ENCODE peak calls at places on chromosome 21, in ten cellular contexts. One of them, this sample, is unnamed.

GRCh38 chr21:35090403-35090802 is 41.3 kb upstream of the RUNX1 start:
- DNase-seq in body of pancreas: no peak
- DNase-seq in HL-60: no peak
- DNase-seq in dorsolateral prefrontal cortex: no peak
- DNase-seq in adrenal gland: no peak
- DNase-seq in IMR-90: no peak
- DNase-seq in heart left ventricle: no peak
- DNase-seq in RWPE2: no peak
- DNase-seq in OCI-LY7: no peak
- DNase-seq in HCT116: no peak
- DNase-seq in this sample: no peak

GRCh38 chr21:31612889-31613785 is 46.4 kb upstream of the SOD1 start:
- DNase-seq in HCT116: no peak
- DNase-seq in HL-60: no peak
- DNase-seq in RWPE2: no peak
- DNase-seq in IMR-90: peak
- DNase-seq in body of pancreas: no peak
- DNase-seq in OCI-LY7: no peak
- DNase-seq in dorsolateral prefrontal cortex: no peak
- DNase-seq in heart left ventricle: no peak
- DNase-seq in adrenal gland: no peak
- DNase-seq in this sample: no peak

GRCh38 chr21:36792505-36792967 is 93.6 kb downstream of the SIM2 start:
- DNase-seq in OCI-LY7: no peak
- DNase-seq in adrenal gland: no peak
- DNase-seq in IMR-90: peak
- DNase-seq in RWPE2: no peak
- DNase-seq in HL-60: no peak
- DNase-seq in HCT116: no peak
- DNase-seq in heart left ventricle: no peak
- DNase-seq in dorsolateral prefrontal cortex: no peak
- DNase-seq in body of pancreas: no peak
- DNase-seq in this sample: no peak

GRCh38 chr21:23951251-23951650 is 1656.0 kb downstream of the MRPL39 start:
- DNase-seq in HL-60: no peak
- DNase-seq in HCT116: no peak
- DNase-seq in OCI-LY7: no peak
- DNase-seq in RWPE2: no peak
- DNase-seq in heart left ventricle: no peak
- DNase-seq in body of pancreas: no peak
- DNase-seq in dorsolateral prefrontal cortex: no peak
- DNase-seq in adrenal gland: no peak
- DNase-seq in IMR-90: peak
- DNase-seq in this sample: no peak

GRCh38 chr21:40556442-40556968 is 290.5 kb downstream of the DSCAM start:
- DNase-seq in heart left ventricle: no peak
- DNase-seq in HCT116: no peak
- DNase-seq in RWPE2: no peak
- DNase-seq in adrenal gland: no peak
- DNase-seq in dorsolateral prefrontal cortex: no peak
- DNase-seq in body of pancreas: no peak
- DNase-seq in OCI-LY7: no peak
- DNase-seq in HL-60: no peak
- DNase-seq in IMR-90: no peak
- DNase-seq in this sample: no peak

GRCh38 chr21:46459356-46460112 is 843 bp downstream of the DIP2A start:
- DNase-seq in OCI-LY7: peak
- DNase-seq in IMR-90: peak
- DNase-seq in heart left ventricle: peak
- DNase-seq in body of pancreas: peak
- DNase-seq in RWPE2: no peak
- DNase-seq in dorsolateral prefrontal cortex: peak
- DNase-seq in HCT116: no peak
- DNase-seq in adrenal gland: peak
- DNase-seq in HL-60: no peak
- DNase-seq in this sample: no peak

GRCh38 chr21:34944015-34944755 is 104.9 kb downstream of the RUNX1 start:
- DNase-seq in adrenal gland: no peak
- DNase-seq in OCI-LY7: no peak
- DNase-seq in dorsolateral prefrontal cortex: no peak
- DNase-seq in HL-60: no peak
- DNase-seq in heart left ventricle: no peak
- DNase-seq in RWPE2: no peak
- DNase-seq in HCT116: no peak
- DNase-seq in body of pancreas: no peak
- DNase-seq in IMR-90: no peak
- DNase-seq in this sample: no peak

GRCh38 chr21:15003463-15004135 is 61.2 kb downstream of the NRIP1 start:
- DNase-seq in adrenal gland: peak
- DNase-seq in IMR-90: no peak
- DNase-seq in HL-60: no peak
- DNase-seq in RWPE2: no peak
- DNase-seq in body of pancreas: no peak
- DNase-seq in HCT116: no peak
- DNase-seq in OCI-LY7: no peak
- DNase-seq in heart left ventricle: peak
- DNase-seq in dorsolateral prefrontal cortex: no peak
- DNase-seq in this sample: no peak

GRCh38 chr21:30541764-30542163 is at the start of gene KRTAP19-6:
- DNase-seq in body of pancreas: no peak
- DNase-seq in HCT116: no peak
- DNase-seq in adrenal gland: no peak
- DNase-seq in heart left ventricle: no peak
- DNase-seq in RWPE2: no peak
- DNase-seq in HL-60: no peak
- DNase-seq in dorsolateral prefrontal cortex: no peak
- DNase-seq in IMR-90: no peak
- DNase-seq in OCI-LY7: no peak
- DNase-seq in this sample: no peak

GRCh38 chr21:33936221-33937038 is 20.8 kb upstream of the ATP5PO start:
- DNase-seq in HCT116: no peak
- DNase-seq in HL-60: no peak
- DNase-seq in RWPE2: no peak
- DNase-seq in heart left ventricle: no peak
- DNase-seq in dorsolateral prefrontal cortex: no peak
- DNase-seq in IMR-90: no peak
- DNase-seq in OCI-LY7: no peak
- DNase-seq in adrenal gland: no peak
- DNase-seq in body of pancreas: no peak
- DNase-seq in this sample: no peak

GRCh38 chr21:35208810-35209517 is 159.9 kb upstream of the RUNX1 start:
- DNase-seq in HL-60: no peak
- DNase-seq in heart left ventricle: peak
- DNase-seq in IMR-90: peak
- DNase-seq in body of pancreas: no peak
- DNase-seq in HCT116: no peak
- DNase-seq in dorsolateral prefrontal cortex: no peak
- DNase-seq in adrenal gland: no peak
- DNase-seq in RWPE2: no peak
- DNase-seq in OCI-LY7: no peak
- DNase-seq in this sample: no peak

GRCh38 chr21:32604484-32604883 is 7.7 kb downstream of the CFAP298 start:
- DNase-seq in OCI-LY7: no peak
- DNase-seq in body of pancreas: no peak
- DNase-seq in heart left ventricle: no peak
- DNase-seq in dorsolateral prefrontal cortex: no peak
- DNase-seq in HCT116: no peak
- DNase-seq in adrenal gland: no peak
- DNase-seq in HL-60: no peak
- DNase-seq in IMR-90: no peak
- DNase-seq in RWPE2: no peak
- DNase-seq in this sample: no peak

GRCh38 chr21:45293214-45293725 is 5.6 kb upstream of the POFUT2 start:
- DNase-seq in body of pancreas: no peak
- DNase-seq in dorsolateral prefrontal cortex: no peak
- DNase-seq in IMR-90: no peak
- DNase-seq in OCI-LY7: no peak
- DNase-seq in heart left ventricle: peak
- DNase-seq in RWPE2: no peak
- DNase-seq in HCT116: no peak
- DNase-seq in HL-60: no peak
- DNase-seq in adrenal gland: peak
- DNase-seq in this sample: no peak
- H3K4me3 ChIP-seq in body of pancreas: no peak
- H3K4me3 ChIP-seq in dorsolateral prefrontal cortex: no peak
- H3K4me3 ChIP-seq in IMR-90: no peak
- H3K4me3 ChIP-seq in OCI-LY7: no peak
- H3K4me3 ChIP-seq in heart left ventricle: no peak
- H3K4me3 ChIP-seq in RWPE2: no peak
- H3K4me3 ChIP-seq in HCT116: no peak
- H3K4me3 ChIP-seq in HL-60: no peak
- H3K4me3 ChIP-seq in adrenal gland: no peak
- H3K4me3 ChIP-seq in this sample: no peak

GRCh38 chr21:37916795-37917142 is 512 bp upstream of the KCNJ6 start:
- DNase-seq in RWPE2: no peak
- DNase-seq in HL-60: no peak
- DNase-seq in OCI-LY7: no peak
- DNase-seq in adrenal gland: no peak
- DNase-seq in body of pancreas: no peak
- DNase-seq in dorsolateral prefrontal cortex: no peak
- DNase-seq in IMR-90: no peak
- DNase-seq in HCT116: no peak
- DNase-seq in heart left ventricle: no peak
- DNase-seq in this sample: no peak
- TF ChIP-seq CTCF in RWPE2: no peak
- TF ChIP-seq CTCF in HL-60: no peak
- TF ChIP-seq CTCF in OCI-LY7: no peak
- TF ChIP-seq CTCF in adrenal gland: no peak
- TF ChIP-seq CTCF in body of pancreas: no peak
- TF ChIP-seq CTCF in dorsolateral prefrontal cortex: no peak
- TF ChIP-seq CTCF in IMR-90: peak
- TF ChIP-seq CTCF in HCT116: no peak
- TF ChIP-seq CTCF in heart left ventricle: no peak
- TF ChIP-seq CTCF in this sample: no peak

GRCh38 chr21:39392296-39392695 is 43.4 kb upstream of the HMGN1 start:
- DNase-seq in heart left ventricle: no peak
- DNase-seq in HCT116: no peak
- DNase-seq in body of pancreas: no peak
- DNase-seq in OCI-LY7: no peak
- DNase-seq in HL-60: no peak
- DNase-seq in adrenal gland: no peak
- DNase-seq in dorsolateral prefrontal cortex: no peak
- DNase-seq in RWPE2: no peak
- DNase-seq in IMR-90: no peak
- DNase-seq in this sample: no peak

GRCh38 chr21:39388811-39389155 is 39.9 kb upstream of the HMGN1 start:
- DNase-seq in body of pancreas: no peak
- DNase-seq in RWPE2: no peak
- DNase-seq in dorsolateral prefrontal cortex: no peak
- DNase-seq in HL-60: no peak
- DNase-seq in heart left ventricle: no peak
- DNase-seq in IMR-90: no peak
- DNase-seq in OCI-LY7: no peak
- DNase-seq in HCT116: no peak
- DNase-seq in adrenal gland: no peak
- DNase-seq in this sample: no peak

GRCh38 chr21:39392981-39393380 is 44.1 kb upstream of the HMGN1 start:
- DNase-seq in IMR-90: no peak
- DNase-seq in dorsolateral prefrontal cortex: no peak
- DNase-seq in RWPE2: no peak
- DNase-seq in HL-60: no peak
- DNase-seq in HCT116: no peak
- DNase-seq in body of pancreas: no peak
- DNase-seq in OCI-LY7: no peak
- DNase-seq in heart left ventricle: no peak
- DNase-seq in adrenal gland: no peak
- DNase-seq in this sample: no peak

GRCh38 chr21:39388038-39388810 is 39.3 kb upstream of the HMGN1 start:
- DNase-seq in dorsolateral prefrontal cortex: peak
- DNase-seq in heart left ventricle: peak
- DNase-seq in HCT116: peak
- DNase-seq in RWPE2: peak
- DNase-seq in adrenal gland: peak
- DNase-seq in body of pancreas: peak
- DNase-seq in IMR-90: peak
- DNase-seq in HL-60: peak
- DNase-seq in OCI-LY7: peak
- DNase-seq in this sample: no peak

DNA sequence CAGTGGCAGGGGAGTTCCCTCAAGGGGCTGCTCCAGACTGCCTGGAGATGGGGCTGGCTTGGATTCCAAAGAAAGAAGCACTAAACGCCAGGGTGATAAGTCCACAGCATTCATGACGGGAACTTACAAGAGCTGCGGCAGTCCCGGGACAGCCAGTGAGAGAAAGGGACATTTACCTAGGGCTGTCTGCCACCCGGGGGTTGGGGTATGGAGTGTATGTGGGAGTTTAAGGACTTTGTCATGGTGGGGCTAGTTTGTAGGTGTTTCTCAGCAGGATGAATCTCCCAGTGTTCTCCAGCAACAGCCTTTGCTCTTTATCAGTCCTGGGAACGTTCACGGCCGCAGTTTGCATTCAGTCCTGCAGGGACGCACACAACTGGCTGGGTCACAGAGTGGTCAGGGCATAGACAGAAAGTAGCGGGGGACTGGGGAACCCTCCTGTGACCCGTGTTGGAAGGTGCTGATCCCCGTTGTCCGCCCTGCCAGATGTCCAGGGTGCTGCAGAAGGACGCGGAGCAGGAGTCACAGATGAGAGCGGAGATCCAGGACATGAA is 41.4 kb upstream of the HMGN1 start:
- DNase-seq in HL-60: no peak
- DNase-seq in OCI-LY7: no peak
- DNase-seq in heart left ventricle: no peak
- DNase-seq in HCT116: no peak
- DNase-seq in RWPE2: no peak
- DNase-seq in adrenal gland: no peak
- DNase-seq in IMR-90: no peak
- DNase-seq in body of pancreas: no peak
- DNase-seq in dorsolateral prefrontal cortex: no peak
- DNase-seq in this sample: no peak
- H3K4me3 ChIP-seq in HL-60: no peak
- H3K4me3 ChIP-seq in OCI-LY7: no peak
- H3K4me3 ChIP-seq in heart left ventricle: no peak
- H3K4me3 ChIP-seq in HCT116: no peak
- H3K4me3 ChIP-seq in RWPE2: no peak
- H3K4me3 ChIP-seq in adrenal gland: no peak
- H3K4me3 ChIP-seq in IMR-90: no peak
- H3K4me3 ChIP-seq in body of pancreas: no peak
- H3K4me3 ChIP-seq in dorsolateral prefrontal cortex: no peak
- H3K4me3 ChIP-seq in this sample: no peak

GRCh38 chr21:28518620-28519019 is 474.1 kb downstream of the LTN1 start:
- DNase-seq in dorsolateral prefrontal cortex: no peak
- DNase-seq in IMR-90: peak
- DNase-seq in heart left ventricle: no peak
- DNase-seq in HCT116: no peak
- DNase-seq in HL-60: no peak
- DNase-seq in RWPE2: no peak
- DNase-seq in body of pancreas: no peak
- DNase-seq in OCI-LY7: no peak
- DNase-seq in adrenal gland: no peak
- DNase-seq in this sample: no peak

GRCh38 chr21:28523367-28523766 is 469.3 kb downstream of the LTN1 start:
- DNase-seq in heart left ventricle: no peak
- DNase-seq in IMR-90: no peak
- DNase-seq in RWPE2: no peak
- DNase-seq in HL-60: no peak
- DNase-seq in HCT116: no peak
- DNase-seq in dorsolateral prefrontal cortex: no peak
- DNase-seq in body of pancreas: no peak
- DNase-seq in adrenal gland: no peak
- DNase-seq in OCI-LY7: no peak
- DNase-seq in this sample: no peak

GRCh38 chr21:28516996-28517592 is 475.6 kb downstream of the LTN1 start:
- DNase-seq in IMR-90: no peak
- DNase-seq in HL-60: no peak
- DNase-seq in heart left ventricle: peak
- DNase-seq in dorsolateral prefrontal cortex: peak
- DNase-seq in OCI-LY7: peak
- DNase-seq in body of pancreas: peak
- DNase-seq in RWPE2: no peak
- DNase-seq in adrenal gland: peak
- DNase-seq in HCT116: no peak
- DNase-seq in this sample: peak

GRCh38 chr21:28521932-28522826 is 470.5 kb downstream of the LTN1 start:
- DNase-seq in adrenal gland: no peak
- DNase-seq in IMR-90: peak
- DNase-seq in HL-60: no peak
- DNase-seq in OCI-LY7: peak
- DNase-seq in HCT116: no peak
- DNase-seq in heart left ventricle: no peak
- DNase-seq in body of pancreas: no peak
- DNase-seq in RWPE2: no peak
- DNase-seq in dorsolateral prefrontal cortex: no peak
- DNase-seq in this sample: no peak
- TF ChIP-seq CTCF in adrenal gland: no peak
- TF ChIP-seq CTCF in IMR-90: peak
- TF ChIP-seq CTCF in HL-60: no peak
- TF ChIP-seq CTCF in OCI-LY7: peak
- TF ChIP-seq CTCF in HCT116: no peak
- TF ChIP-seq CTCF in heart left ventricle: no peak
- TF ChIP-seq CTCF in body of pancreas: no peak
- TF ChIP-seq CTCF in RWPE2: peak
- TF ChIP-seq CTCF in dorsolateral prefrontal cortex: peak
- TF ChIP-seq CTCF in this sample: peak